ENCODE peak calls at places on chromosomes 16 and 17, in eight cellular contexts. N, O, M, U, L, J, B and W are unnamed samples.

GRCh38 chr16:89048871-89049422 is 44.7 kb upstream of the ACSF3 start:
- DNase-seq in N (no peak), O (no peak), M (no peak), U (no peak), L (no peak), J (no peak), B (no peak), W (no peak)

GRCh38 chr17:57708401-57708800 is 36.7 kb downstream of the CCDC182 start:
- DNase-seq in N (no peak), O (no peak), M (no peak), U (no peak), L (no peak), J (no peak), B (no peak), W (no peak)

GRCh38 chr17:76179496-76180467 is 38.7 kb upstream of the FOXJ1 start:
- DNase-seq in N (no peak), O (no peak), M (peak; percentile 49), U (peak; percentile 50), L (no peak), J (no peak), B (no peak), W (no peak)

GRCh38 chr16:67407176-67407787 is 9.0 kb downstream of the ZDHHC1 start:
- DNase-seq in N (no peak), O (no peak), M (no peak), U (peak; percentile 42), L (no peak), J (no peak), B (no peak), W (no peak)

GRCh38 chr17:28404812-28405570 is 1.0 kb downstream of the SLC46A1 start:
- DNase-seq in N (no peak), O (peak; percentile 50), M (no peak), U (no peak), L (peak; percentile 71), J (no peak), B (no peak), W (no peak)

GRCh38 chr17:8226536-8227237 is 16.3 kb upstream of the AURKB start:
- DNase-seq in N (no peak), O (peak; percentile 32), M (no peak), U (peak; percentile 91), L (peak; percentile 87), J (peak; percentile 77), B (no peak), W (peak; percentile 85)

GRCh38 chr17:34769049-34769448 is 189.7 kb downstream of the TMEM132E start:
- DNase-seq in N (no peak), O (no peak), M (no peak), U (no peak), L (no peak), J (no peak), B (no peak), W (no peak)

GRCh38 chr17:80789356-80789902 is 202.2 kb upstream of the CHMP6 start:
- DNase-seq in N (peak; percentile 35), O (no peak), M (no peak), U (peak; percentile 97), L (no peak), J (peak; percentile 12), B (no peak), W (no peak)

GRCh38 chr17:81387235-81388060 is 7.8 kb upstream of the BAHCC1 start:
- DNase-seq in N (no peak), O (peak; percentile 53), M (no peak), U (peak; percentile 57), L (peak; percentile 64), J (peak; percentile 77), B (no peak), W (peak; percentile 64)

GRCh38 chr16:79847101-79847500 is 246.6 kb upstream of the MAF start:
- DNase-seq in N (no peak), O (peak; percentile 39), M (no peak), U (no peak), L (no peak), J (no peak), B (no peak), W (no peak)

GRCh38 chr16:1708768-1709180 is 2.8 kb downstream of the MAPK8IP3 start:
- DNase-seq in N (no peak), O (no peak), M (no peak), U (peak; percentile 86), L (no peak), J (no peak), B (no peak), W (no peak)

GRCh38 chr16:6957676-6958075 is 375.0 kb upstream of the RBFOX1 start:
- DNase-seq in N (no peak), O (no peak), M (no peak), U (no peak), L (no peak), J (no peak), B (no peak), W (no peak)

GRCh38 chr17:82202981-82203380 is 9.7 kb downstream of the CCDC57 start:
- DNase-seq in N (no peak), O (no peak), M (no peak), U (no peak), L (no peak), J (no peak), B (no peak), W (no peak)

GRCh38 chr17:73325527-73325842 is 13.7 kb upstream of the CDC42EP4 start:
- DNase-seq in N (no peak), O (no peak), M (no peak), U (peak; percentile 63), L (no peak), J (no peak), B (no peak), W (no peak)

GRCh38 chr16:75021410-75021809 is 22.6 kb downstream of the ZNRF1 start:
- DNase-seq in N (no peak), O (no peak), M (no peak), U (no peak), L (no peak), J (no peak), B (no peak), W (no peak)

GRCh38 chr16:75024591-75024990 is 25.8 kb downstream of the ZNRF1 start:
- DNase-seq in N (no peak), O (no peak), M (no peak), U (no peak), L (no peak), J (no peak), B (no peak), W (no peak)

GRCh38 chr16:75023019-75023418 is 24.2 kb downstream of the ZNRF1 start:
- DNase-seq in N (no peak), O (no peak), M (no peak), U (peak; percentile 70), L (no peak), J (no peak), B (no peak), W (no peak)

GRCh38 chr16:75024182-75024581 is 25.4 kb downstream of the ZNRF1 start:
- DNase-seq in N (no peak), O (no peak), M (no peak), U (no peak), L (no peak), J (no peak), B (no peak), W (no peak)

DNA sequence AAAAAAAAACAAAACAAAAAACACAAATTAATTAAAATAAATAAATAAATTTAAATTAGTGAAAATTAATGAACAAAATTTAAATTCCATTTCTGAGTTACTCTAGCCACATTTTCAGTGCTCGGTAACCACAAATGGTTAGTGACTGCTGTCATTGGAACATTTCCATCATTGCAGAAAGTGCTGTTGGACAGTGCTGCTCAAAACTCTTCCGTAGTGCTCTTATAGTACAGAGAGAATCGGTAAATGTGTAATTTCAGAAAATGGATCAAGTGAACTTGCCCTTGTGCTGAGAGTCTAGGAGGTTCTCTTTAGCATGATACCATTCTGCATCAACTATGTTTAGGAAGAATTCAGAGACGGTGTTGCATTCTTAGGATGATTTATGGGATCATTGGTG is 23.7 kb downstream of the ZNRF1 start:
- DNase-seq in N (no peak), O (no peak), M (no peak), U (no peak), L (no peak), J (no peak), B (no peak), W (no peak)
- H3K9me3 ChIP-seq in N (peaks cover 4% of the 10 kb centered on the region), O (peaks cover 13% of the 10 kb centered on the region), M (no peaks in the 10 kb centered on the region), U (peaks cover 4% of the 10 kb centered on the region), L (no peaks in the 10 kb centered on the region), J (peaks cover 13% of the 10 kb centered on the region), B (no peaks in the 10 kb centered on the region), W (peaks cover 9% of the 10 kb centered on the region)

DNA sequence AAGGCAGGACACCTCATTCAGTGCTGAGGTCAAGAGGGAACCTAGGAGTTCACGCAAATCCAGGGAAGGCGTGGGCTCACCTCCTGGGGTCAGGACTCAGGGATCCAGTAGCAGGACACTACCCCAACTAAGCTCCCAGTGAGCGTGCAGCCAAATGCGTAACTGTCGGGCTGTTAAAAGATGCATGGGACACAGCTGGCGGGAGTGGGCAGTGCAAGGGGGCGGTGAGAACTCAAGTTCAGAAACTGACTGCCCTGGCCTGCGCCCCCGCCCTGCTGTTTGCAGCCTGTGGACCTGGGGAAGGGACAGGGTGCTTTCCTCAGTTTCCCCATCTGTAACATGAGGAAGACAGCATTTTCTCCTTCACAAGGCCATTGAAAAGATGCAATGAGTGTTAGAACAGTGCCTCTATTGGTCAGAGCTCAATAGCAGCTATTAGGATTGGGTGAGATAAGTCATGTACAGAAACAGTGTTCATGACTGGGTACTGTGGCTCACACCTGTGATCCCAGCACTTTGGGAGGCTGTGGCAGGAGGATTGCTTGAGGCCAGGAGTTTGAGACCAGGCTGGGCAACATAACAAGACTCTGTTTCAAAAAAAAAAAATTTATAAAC is 20.2 kb downstream of the CDIPT start:
- DNase-seq in N (no peak), O (no peak), M (no peak), U (no peak), L (no peak), J (no peak), B (no peak), W (no peak)
- H3K27me3 ChIP-seq in N (no peaks in the 10 kb centered on the region), O (no peaks in the 10 kb centered on the region), M (no peaks in the 10 kb centered on the region), U (no peaks in the 10 kb centered on the region), L (no peaks in the 10 kb centered on the region), J (no peaks in the 10 kb centered on the region), B (no peaks in the 10 kb centered on the region), W (no peaks in the 10 kb centered on the region)

GRCh38 chr16:56107944-56108583 is 83.2 kb upstream of the GNAO1 start:
- DNase-seq in N (no peak), O (no peak), M (no peak), U (no peak), L (no peak), J (no peak), B (no peak), W (no peak)

GRCh38 chr16:56102159-56102798 is 89.0 kb upstream of the GNAO1 start:
- DNase-seq in N (no peak), O (no peak), M (no peak), U (no peak), L (no peak), J (no peak), B (no peak), W (peak; percentile 79)

GRCh38 chr16:56108724-56109123 is 82.6 kb upstream of the GNAO1 start:
- DNase-seq in N (no peak), O (no peak), M (no peak), U (no peak), L (no peak), J (no peak), B (no peak), W (no peak)

GRCh38 chr16:56109205-56109604 is 82.1 kb upstream of the GNAO1 start:
- DNase-seq in N (no peak), O (no peak), M (no peak), U (no peak), L (no peak), J (no peak), B (no peak), W (no peak)

GRCh38 chr16:56106527-56106926 is 84.8 kb upstream of the GNAO1 start:
- DNase-seq in N (no peak), O (no peak), M (no peak), U (no peak), L (no peak), J (no peak), B (no peak), W (no peak)
- H3K9me3 ChIP-seq in N (no peaks in the 10 kb centered on the region), O (no peaks in the 10 kb centered on the region), M (no peaks in the 10 kb centered on the region), U (no peaks in the 10 kb centered on the region), L (no peaks in the 10 kb centered on the region), J (no peaks in the 10 kb centered on the region), B (no peaks in the 10 kb centered on the region), W (no peaks in the 10 kb centered on the region)

GRCh38 chr16:75248142-75248535 is 3.3 kb downstream of the BCAR1 start:
- DNase-seq in N (no peak), O (peak; percentile 68), M (no peak), U (no peak), L (no peak), J (no peak), B (no peak), W (no peak)
- H3K27me3 ChIP-seq in N (no peaks in the 10 kb centered on the region), O (peaks cover 36% of the 10 kb centered on the region), M (peaks cover 20% of the 10 kb centered on the region), U (no peaks in the 10 kb centered on the region), L (no peaks in the 10 kb centered on the region), J (no peaks in the 10 kb centered on the region), B (peaks cover 32% of the 10 kb centered on the region), W (no peaks in the 10 kb centered on the region)